ENCODE peak calls at places on chromosome 18, in seven cellular contexts. A is K562, Z is HCT116, R is SK-N-SH, B is H1, I is HepG2, H is GM12878. C is an unnamed sample.

GRCh38 chr18:7950380-7951143 is 383.4 kb downstream of the PTPRM start:
- DNase-seq in I (peak; percentile 20), Z (peak; percentile 87), R (no peak), H (no peak), A (peak; percentile 18), B (no peak), C (no peak)

GRCh38 chr18:73503326-73503725 is 635.5 kb upstream of the NETO1 start:
- DNase-seq in A (no peak), B (no peak), R (no peak), H (no peak), I (no peak), Z (no peak), C (no peak)

GRCh38 chr18:44671914-44672313 is 8.8 kb upstream of the SETBP1 start:
- DNase-seq in A (no peak), Z (no peak), R (no peak), H (no peak), I (no peak), B (no peak), C (no peak)

GRCh38 chr18:13222371-13223281 is 4.1 kb downstream of the LDLRAD4 start:
- DNase-seq in H (no peak), Z (no peak), A (no peak), R (peak; percentile 77), I (peak; percentile 42), B (no peak), C (no peak)

GRCh38 chr18:12238861-12239260 is 15.3 kb upstream of the CIDEA start:
- DNase-seq in A (no peak), R (no peak), Z (no peak), I (no peak), B (peak; percentile 17), H (no peak), C (no peak)

GRCh38 chr18:25190468-25190867 is 161.5 kb downstream of the ZNF521 start:
- DNase-seq in R (no peak), B (no peak), A (no peak), H (peak; percentile 39), Z (no peak), I (no peak), C (no peak)

GRCh38 chr18:72867721-72868665 is at the start of gene NETO1:
- DNase-seq in Z (no peak), A (no peak), H (no peak), R (peak; percentile 35), I (no peak), B (peak; percentile 61), C (no peak)

GRCh38 chr18:56576826-56577573 is 61.4 kb downstream of the TXNL1 start:
- DNase-seq in A (no peak), Z (no peak), B (no peak), I (no peak), R (no peak), H (no peak), C (no peak)

GRCh38 chr18:71899707-71900483 is 644.2 kb downstream of the CBLN2 start:
- DNase-seq in I (no peak), R (peak; percentile 14), B (no peak), H (no peak), A (no peak), Z (no peak), C (no peak)

GRCh38 chr18:54100920-54101319 is 123.5 kb downstream of the MBD2 start:
- DNase-seq in I (no peak), R (no peak), B (no peak), Z (no peak), H (no peak), A (no peak), C (no peak)

GRCh38 chr18:13511961-13512572 is 214.3 kb downstream of the FAM210A start:
- DNase-seq in B (no peak), I (no peak), Z (no peak), A (no peak), R (no peak), H (no peak), C (no peak)

GRCh38 chr18:70419526-70419925 is 130.7 kb downstream of the SOCS6 start:
- DNase-seq in Z (no peak), H (no peak), R (no peak), B (no peak), A (no peak), I (no peak), C (no peak)

GRCh38 chr18:5895300-5895885 is at the start of gene TMEM200C:
- DNase-seq in I (no peak), Z (no peak), R (peak; percentile 86), H (no peak), B (peak; percentile 66), A (peak; percentile 18), C (no peak)

GRCh38 chr18:47912343-47912742 is 18.1 kb downstream of the SMAD2 start:
- DNase-seq in R (no peak), A (no peak), H (no peak), B (no peak), Z (no peak), I (no peak), C (no peak)

GRCh38 chr18:67217551-67218166 is 298.9 kb downstream of the DSEL start:
- DNase-seq in R (peak; percentile 58), Z (peak; percentile 15), H (no peak), A (peak; percentile 30), I (peak; percentile 39), B (peak; percentile 62), C (peak; percentile 58)

GRCh38 chr18:13550446-13551304 is 175.7 kb downstream of the FAM210A start:
- DNase-seq in A (no peak), R (no peak), H (no peak), Z (no peak), I (no peak), B (no peak), C (no peak)

GRCh38 chr18:55509631-55510372 is 78.2 kb downstream of the TCF4 start:
- DNase-seq in A (no peak), B (no peak), R (no peak), Z (no peak), H (peak; percentile 17), I (no peak), C (no peak)

GRCh38 chr18:61019902-61020301 is 313.3 kb upstream of the CDH20 start:
- DNase-seq in A (no peak), B (no peak), I (no peak), Z (no peak), H (no peak), R (peak; percentile 40), C (no peak)

GRCh38 chr18:79199691-79200374 is 130.6 kb downstream of the ATP9B start:
- DNase-seq in R (no peak), H (no peak), I (no peak), A (no peak), Z (no peak), B (no peak), C (no peak)
- TF ChIP-seq JUND in R (no peak), H (no peak), I (no peak), A (no peak), Z (no peak), B (no peak), C (no peak)

GRCh38 chr18:9771261-9771976 is 63.3 kb downstream of the RAB31 start:
- DNase-seq in Z (peak; percentile 56), H (no peak), A (peak; percentile 91), R (peak; percentile 86), B (peak; percentile 99), I (peak; percentile 53), C (peak; percentile 69)
- TF ChIP-seq JUND in Z (no peak), H (no peak), A (peak; percentile 58), R (no peak), B (no peak), I (no peak), C (no peak)

DNA sequence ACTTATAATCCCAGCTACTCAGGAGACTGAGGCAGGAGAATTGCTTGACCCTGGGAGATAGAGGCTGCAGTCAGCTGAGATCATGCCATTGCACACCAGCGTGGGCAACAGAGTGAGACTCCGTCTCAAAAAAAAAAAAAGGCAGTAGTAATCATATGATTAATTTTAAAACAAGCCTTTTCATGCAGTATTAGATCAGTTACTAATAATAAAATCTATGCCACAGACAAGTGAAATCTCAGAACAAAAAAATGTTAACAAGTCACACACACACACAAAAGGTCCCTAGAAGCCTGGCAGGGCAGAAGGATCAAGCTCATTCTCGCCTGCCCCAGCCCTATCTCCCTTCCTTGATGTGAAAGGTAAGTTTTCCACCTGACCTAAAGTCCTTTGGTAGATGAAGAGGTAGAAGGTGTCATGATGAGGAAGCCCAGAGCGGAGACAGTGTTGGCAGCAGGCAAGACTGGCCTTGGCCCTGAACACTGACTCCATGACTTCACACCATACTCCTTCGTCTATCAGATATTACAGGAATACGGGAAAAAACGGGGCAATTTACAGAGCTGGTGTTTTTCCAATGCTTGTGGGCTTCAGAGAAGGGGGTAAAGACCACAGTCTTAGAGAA is 10.6 kb downstream of the KDSR start:
- DNase-seq in R (no peak), I (no peak), H (no peak), B (no peak), A (no peak), Z (no peak), C (no peak)
- TF ChIP-seq JUND in R (no peak), I (no peak), H (no peak), B (no peak), A (no peak), Z (no peak), C (no peak)

GRCh38 chr18:23528580-23529472 is 25.5 kb downstream of the RMC1 start:
- DNase-seq in R (no peak), H (no peak), I (no peak), B (no peak), Z (no peak), A (peak; percentile 75), C (no peak)
- TF ChIP-seq JUND in R (peak; percentile 19), H (no peak), I (no peak), B (no peak), Z (no peak), A (peak; percentile 90), C (no peak)

GRCh38 chr18:635171-635570 is 22.3 kb upstream of the TYMS start:
- DNase-seq in H (no peak), B (no peak), Z (no peak), A (no peak), R (no peak), I (no peak), C (no peak)
- TF ChIP-seq JUND in H (no peak), B (no peak), Z (no peak), A (no peak), R (no peak), I (no peak), C (no peak)

GRCh38 chr18:42509702-42510424 is 554.8 kb downstream of the PIK3C3 start:
- DNase-seq in A (no peak), H (peak; percentile 23), I (no peak), Z (no peak), B (no peak), R (no peak), C (no peak)
- TF ChIP-seq JUND in A (no peak), H (no peak), I (no peak), Z (no peak), B (no peak), R (no peak), C (no peak)

DNA sequence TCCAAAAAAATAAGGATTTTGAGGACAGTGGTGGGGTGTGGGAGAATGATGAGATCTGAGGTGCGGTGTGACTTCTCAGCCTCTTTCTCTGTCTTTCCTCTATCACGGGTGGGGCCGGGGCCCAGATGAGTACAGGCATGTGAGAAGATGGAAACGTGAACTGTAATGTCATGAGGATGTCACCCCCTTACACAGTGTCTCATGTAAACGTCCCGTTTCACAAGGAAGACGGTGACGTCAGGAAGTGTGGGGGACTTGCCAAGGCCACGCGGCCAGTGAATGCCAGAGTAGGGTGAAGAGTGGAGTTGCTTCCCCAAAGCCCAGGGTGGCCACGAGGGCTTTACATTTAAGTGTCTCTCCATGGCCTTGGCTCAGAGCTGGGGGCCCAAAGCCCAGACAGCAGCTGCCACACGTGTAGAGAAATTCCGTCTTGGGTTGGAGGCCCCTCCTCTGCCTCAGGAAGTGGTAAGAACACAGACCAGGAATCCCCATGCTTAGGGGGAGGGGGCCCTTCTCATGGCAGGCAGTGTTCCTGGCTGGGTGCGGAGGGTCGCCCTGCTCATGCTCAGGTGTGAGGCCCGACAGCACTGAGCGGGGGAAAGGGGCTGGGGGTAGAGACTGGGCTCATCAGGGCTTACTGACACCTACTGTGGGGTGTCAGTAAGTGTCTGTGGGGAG is 80.9 kb upstream of the SMAD7 start:
- DNase-seq in R (no peak), A (no peak), H (no peak), Z (no peak), B (peak; percentile 41), I (no peak), C (no peak)
- TF ChIP-seq JUND in R (no peak), A (no peak), H (no peak), Z (no peak), B (no peak), I (no peak), C (no peak)

C was measured in T47D.